ENCODE peak calls at places on chromosomes 4 and X, in ten cellular contexts. I is CD8-positive, alpha-beta T cell; Y is AG09309; J is sigmoid colon; G is fibroblast of pulmonary artery; E is epithelial cell of esophagus; B is tibial nerve; A is A549; L is HCT116; F is GM12865. V is an unnamed sample.

GRCh38 chrX:150730719-150731118 is 37.5 kb downstream of the MTMR1 start:
- DNase-seq in I (no peak), Y (peak; percentile 45), J (no peak), G (no peak), E (no peak), B (no peak), A (no peak), L (no peak), F (no peak), V (peak; percentile 22)

GRCh38 chrX:149504226-149504914 is 736 bp downstream of the IDS start:
- DNase-seq in I (peak; percentile 58), Y (no peak), J (no peak), G (no peak), E (no peak), B (no peak), A (peak; percentile 36), L (no peak), F (peak; percentile 77), V (no peak)

GRCh38 chrX:132564026-132564425 is 75.2 kb upstream of the MBNL3 start:
- DNase-seq in I (no peak), Y (no peak), J (no peak), G (peak; percentile 21), E (no peak), B (no peak), A (no peak), L (no peak), F (no peak), V (peak; percentile 45)

GRCh38 chr4:57905965-57906364 is 795.8 kb upstream of the IGFBP7 start:
- DNase-seq in I (no peak), Y (no peak), J (no peak), G (no peak), E (peak; percentile 10), B (no peak), A (no peak), L (no peak), F (no peak), V (no peak)

GRCh38 chr4:37665347-37666009 is 20.7 kb downstream of the RELL1 start:
- DNase-seq in I (no peak), Y (no peak), J (no peak), G (no peak), E (no peak), B (no peak), A (no peak), L (no peak), F (no peak), V (no peak)

GRCh38 chrX:48083212-48083611 is 11.8 kb upstream of the ZNF630 start:
- DNase-seq in I (peak; percentile 61), Y (no peak), J (no peak), G (peak; percentile 60), E (peak; percentile 51), B (peak; percentile 31), A (peak; percentile 50), L (peak; percentile 26), F (peak; percentile 45), V (no peak)

GRCh38 chr4:69594382-69594781 is 45.1 kb downstream of the UGT2A2 start:
- DNase-seq in I (no peak), Y (no peak), J (no peak), G (no peak), E (no peak), B (no peak), A (no peak), L (no peak), F (no peak), V (no peak)

GRCh38 chrX:10135561-10136399 is 21.0 kb upstream of the CLCN4 start:
- DNase-seq in I (no peak), Y (no peak), J (no peak), G (no peak), E (no peak), B (no peak), A (no peak), L (no peak), F (no peak), V (no peak)

GRCh38 chr4:157558016-157558415 is 337.5 kb downstream of the GRIA2 start:
- DNase-seq in I (no peak), Y (no peak), J (no peak), G (no peak), E (no peak), B (no peak), A (no peak), L (no peak), F (no peak), V (no peak)

GRCh38 chrX:40867352-40867751 is 132.0 kb upstream of the MED14 start:
- DNase-seq in I (no peak), Y (no peak), J (no peak), G (peak; percentile 57), E (peak; percentile 76), B (no peak), A (peak; percentile 31), L (peak; percentile 8), F (no peak), V (no peak)

GRCh38 chr4:112377127-112377635 is 80.0 kb downstream of the ALPK1 start:
- DNase-seq in I (no peak), Y (no peak), J (no peak), G (no peak), E (no peak), B (no peak), A (no peak), L (no peak), F (peak; percentile 9), V (no peak)

GRCh38 chrX:112841114-112841819 is 636 bp upstream of the AMOT start:
- DNase-seq in I (peak; percentile 82), Y (peak; percentile 24), J (peak; percentile 93), G (peak; percentile 87), E (peak; percentile 78), B (peak; percentile 75), A (peak; percentile 74), L (peak; percentile 68), F (peak; percentile 80), V (peak; percentile 58)

DNA sequence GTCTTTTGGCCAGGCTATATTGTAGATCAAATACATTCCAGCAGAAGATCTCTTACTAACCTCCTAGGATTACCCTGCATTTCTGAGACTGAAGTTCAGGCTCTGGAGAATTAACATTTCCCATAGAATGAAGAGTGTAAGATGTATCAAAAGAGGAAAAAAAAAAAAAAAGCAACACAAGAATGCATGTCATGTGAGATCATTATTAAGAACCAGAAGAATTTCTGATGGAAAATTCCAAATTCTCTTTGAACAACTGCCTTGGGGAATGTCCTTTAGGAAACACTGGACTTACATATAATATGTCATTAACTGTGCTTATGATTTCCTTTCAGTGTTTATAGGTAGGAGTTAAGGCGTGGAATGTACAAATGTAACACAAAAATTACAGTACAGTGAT is 1012.5 kb upstream of the LCORL start:
- DNase-seq in I (no peak), Y (no peak), J (no peak), G (no peak), E (no peak), B (no peak), A (no peak), L (no peak), F (no peak), V (no peak)
- H3K4me3 ChIP-seq in I (no peak overlapping the region), Y (no peak overlapping the region), J (no peak overlapping the region), G (no peak overlapping the region), E (no peak overlapping the region), B (no peak overlapping the region), A (no peak overlapping the region), L (no peak overlapping the region), F (no peak overlapping the region), V (no peak overlapping the region)

DNA sequence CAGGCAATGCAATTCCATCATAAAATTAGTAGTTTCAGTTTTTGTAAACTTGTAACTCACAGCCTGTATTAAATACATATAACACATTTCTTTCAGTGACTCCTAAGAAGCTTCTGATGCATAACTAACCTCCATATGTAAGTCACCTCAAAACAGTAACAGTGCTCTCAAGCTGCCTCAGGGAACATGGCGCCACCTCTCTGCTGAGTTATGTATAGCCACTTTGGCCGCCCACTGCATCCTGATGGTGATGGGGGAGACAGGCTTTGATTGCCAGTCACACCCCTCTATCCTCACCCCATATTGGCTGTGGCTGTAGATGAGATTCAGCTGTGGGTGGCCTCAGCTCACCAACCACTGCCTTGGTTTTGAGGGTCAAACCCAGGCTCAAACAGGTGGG is 54.3 kb downstream of the LRBA start:
- DNase-seq in I (no peak), Y (no peak), J (no peak), G (peak; percentile 41), E (peak; percentile 70), B (no peak), A (peak; percentile 15), L (no peak), F (peak; percentile 43), V (no peak)
- TF ChIP-seq CTCF in I (peak; percentile 42), Y (peak; percentile 69), J (no peak), G (peak; percentile 64), E (peak; percentile 74), B (no peak), A (peak; percentile 32), L (peak; percentile 73), F (peak; percentile 26), V (peak; percentile 59)

GRCh38 chr4:3682236-3683076 is 83.7 kb upstream of the ADRA2C start:
- DNase-seq in I (no peak), Y (no peak), J (peak; percentile 41), G (no peak), E (no peak), B (no peak), A (no peak), L (no peak), F (no peak), V (no peak)

GRCh38 chr4:3681191-3681590 is 85.0 kb upstream of the ADRA2C start:
- DNase-seq in I (no peak), Y (no peak), J (peak; percentile 18), G (no peak), E (no peak), B (no peak), A (no peak), L (no peak), F (no peak), V (no peak)

GRCh38 chr4:3679851-3680311 is 86.3 kb upstream of the ADRA2C start:
- DNase-seq in I (no peak), Y (no peak), J (peak; percentile 54), G (no peak), E (no peak), B (no peak), A (no peak), L (no peak), F (no peak), V (no peak)

GRCh38 chr4:3679071-3679825 is 86.9 kb upstream of the ADRA2C start:
- DNase-seq in I (no peak), Y (no peak), J (peak; percentile 54), G (no peak), E (no peak), B (no peak), A (no peak), L (no peak), F (no peak), V (no peak)

GRCh38 chr4:3680656-3681055 is 85.5 kb upstream of the ADRA2C start:
- DNase-seq in I (no peak), Y (no peak), J (peak; percentile 28), G (no peak), E (no peak), B (no peak), A (no peak), L (no peak), F (no peak), V (no peak)
- H3K4me3 ChIP-seq in I (no peak overlapping the region), Y (no peak overlapping the region), J (no peak overlapping the region), G (no peak overlapping the region), E (no peak overlapping the region), B (no peak overlapping the region), A (no peak overlapping the region), L (no peak overlapping the region), F (no peak overlapping the region), V (no peak overlapping the region)

DNA sequence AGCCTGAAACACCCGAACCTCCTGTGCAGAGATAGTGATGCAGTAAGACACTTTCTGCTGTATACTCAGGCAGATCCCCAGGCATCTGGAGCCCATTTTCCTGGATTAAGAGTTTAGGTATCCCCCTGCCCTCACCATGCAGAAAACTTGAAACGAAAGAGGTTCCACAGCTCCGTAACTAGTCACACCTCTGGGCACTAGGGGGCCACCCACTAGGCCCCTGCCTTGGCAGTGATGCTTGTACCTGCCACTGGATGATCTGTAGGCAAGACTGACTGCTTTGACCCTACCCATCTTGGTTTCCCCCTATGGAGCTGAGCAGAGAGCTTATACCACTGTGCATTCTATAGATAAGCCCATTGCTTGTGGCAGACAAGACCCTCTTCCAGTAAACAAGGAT is 940.6 kb downstream of the PCDH19 start:
- DNase-seq in I (no peak), Y (no peak), J (no peak), G (no peak), E (no peak), B (no peak), A (no peak), L (no peak), F (no peak), V (no peak)
- TF ChIP-seq CTCF in I (no peak), Y (no peak), J (no peak), G (no peak), E (no peak), B (no peak), A (no peak), L (no peak), F (no peak), V (no peak)

V was measured in HFF-Myc.